ENCODE peak calls at places on chromosomes 3 and 15, in five cellular contexts. K is IMR-90, I is mesenchymal stem cell, L is mesendoderm, R is neuronal stem cell. G is an unnamed sample.

GRCh38 chr3:169227911-169228310 is 435.6 kb downstream of the MECOM start:
- DNase-seq in K (peak), I (no peak), L (peak), R (no peak), G (no peak)

GRCh38 chr15:68815598-68815997 is 5.1 kb downstream of the ANP32A start:
- DNase-seq in K (no peak), I (no peak), L (no peak), R (no peak), G (no peak)

GRCh38 chr3:140023616-140024530 is 88.9 kb downstream of the CLSTN2 start:
- DNase-seq in K (no peak), I (no peak), L (no peak), R (no peak), G (no peak)

GRCh38 chr3:122793568-122794416 is at the start of gene HSPBAP1:
- DNase-seq in K (peak), I (peak), L (peak), R (peak), G (peak)

GRCh38 chr15:92077353-92078080 is 224.0 kb downstream of the SLCO3A1 start:
- DNase-seq in K (peak), I (peak), L (peak), R (peak), G (peak)

GRCh38 chr15:74635228-74635627 is 19.6 kb downstream of the CLK3 start:
- DNase-seq in K (peak), I (peak), L (peak), R (peak), G (peak)

GRCh38 chr3:150411971-150412370 is 3.9 kb downstream of the TSC22D2 start:
- DNase-seq in K (peak), I (peak), L (no peak), R (no peak), G (no peak)

GRCh38 chr3:18369561-18370185 is 55.5 kb downstream of the SATB1 start:
- DNase-seq in K (no peak), I (no peak), L (no peak), R (no peak), G (no peak)

GRCh38 chr3:124514681-124515080 is 215.6 kb upstream of the UMPS start:
- DNase-seq in K (no peak), I (no peak), L (no peak), R (no peak), G (no peak)

GRCh38 chr3:123333401-123333800 is 115.5 kb downstream of the ADCY5 start:
- DNase-seq in K (no peak), I (no peak), L (no peak), R (no peak), G (no peak)

GRCh38 chr3:101518421-101518871 is 5.4 kb upstream of the SENP7 start:
- DNase-seq in K (peak), I (no peak), L (peak), R (no peak), G (no peak)

GRCh38 chr3:184766555-184767261 is 45.3 kb upstream of the VPS8 start:
- DNase-seq in K (peak), I (peak), L (peak), R (no peak), G (peak)

GRCh38 chr3:71456155-71456554 is 127.4 kb downstream of the FOXP1 start:
- DNase-seq in K (peak), I (peak), L (no peak), R (no peak), G (no peak)

GRCh38 chr3:13106308-13106970 is 33.2 kb upstream of the IQSEC1 start:
- DNase-seq in K (no peak), I (no peak), L (no peak), R (no peak), G (no peak)

GRCh38 chr15:59659366-59659765 is 2.1 kb upstream of the GTF2A2 start:
- DNase-seq in K (no peak), I (no peak), L (no peak), R (no peak), G (no peak)

GRCh38 chr15:59662260-59662659 is 4.9 kb upstream of the GTF2A2 start:
- DNase-seq in K (peak), I (no peak), L (no peak), R (no peak), G (no peak)

GRCh38 chr15:59654043-59654442 is 3.3 kb downstream of the GTF2A2 start:
- DNase-seq in K (no peak), I (no peak), L (no peak), R (no peak), G (no peak)

GRCh38 chr15:59657635-59658125 is 365 bp upstream of the GTF2A2 start:
- DNase-seq in K (no peak), I (no peak), L (no peak), R (no peak), G (peak)

DNA sequence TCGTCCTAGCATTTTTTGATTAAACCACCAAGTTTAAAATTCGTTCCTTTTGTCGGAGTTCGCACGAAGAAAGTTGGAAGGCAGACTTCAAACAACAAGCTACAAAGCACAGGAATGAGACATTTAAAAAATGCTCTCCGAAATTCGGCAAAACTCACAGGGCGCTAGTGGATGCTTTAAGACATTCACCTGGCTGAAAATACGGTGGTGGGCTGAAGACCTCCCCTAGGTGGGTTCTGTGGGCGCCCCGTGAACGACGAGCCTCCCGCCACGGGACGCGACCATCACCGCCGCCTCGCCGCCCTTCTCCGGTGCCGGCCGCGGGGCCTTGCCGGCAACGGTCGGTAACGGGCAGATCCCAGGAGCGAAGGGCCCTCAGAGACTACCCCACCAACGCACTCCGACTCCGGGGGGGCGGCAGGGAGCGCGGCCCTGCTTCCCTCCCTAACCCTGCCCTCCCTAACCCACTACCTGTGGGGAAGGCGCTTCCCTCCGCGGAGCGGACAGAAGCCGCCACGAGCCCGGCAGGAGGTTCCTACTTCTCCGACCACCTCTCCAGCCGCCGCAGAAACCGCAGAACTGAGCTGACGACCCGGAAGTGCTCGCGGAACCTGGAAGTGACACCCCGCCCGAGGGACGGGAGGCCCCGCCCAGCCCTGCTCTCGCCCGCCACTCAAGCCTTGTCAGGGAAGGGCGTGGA is at the start of gene GTF2A2:
- DNase-seq in K (peak), I (peak), L (peak), R (peak), G (peak)
- H3K18ac ChIP-seq in K (peak), I (peak), L (peak), R (peak), G (peak)

GRCh38 chr15:77457619-77458265 is 37.1 kb downstream of the HMG20A start:
- DNase-seq in K (peak), I (peak), L (no peak), R (no peak), G (no peak)

GRCh38 chr15:77454265-77454664 is 33.6 kb downstream of the HMG20A start:
- DNase-seq in K (peak), I (no peak), L (no peak), R (no peak), G (no peak)

GRCh38 chr15:77455696-77456293 is 35.1 kb downstream of the HMG20A start:
- DNase-seq in K (peak), I (peak), L (no peak), R (no peak), G (no peak)

GRCh38 chr15:77456746-77457618 is 36.3 kb downstream of the HMG20A start:
- DNase-seq in K (peak), I (peak), L (no peak), R (no peak), G (no peak)

GRCh38 chr15:77454956-77455355 is 34.3 kb downstream of the HMG20A start:
- DNase-seq in K (no peak), I (peak), L (no peak), R (no peak), G (no peak)
- H3K18ac ChIP-seq in K (peak), I (no peak), L (no peak), R (no peak), G (no peak)

DNA sequence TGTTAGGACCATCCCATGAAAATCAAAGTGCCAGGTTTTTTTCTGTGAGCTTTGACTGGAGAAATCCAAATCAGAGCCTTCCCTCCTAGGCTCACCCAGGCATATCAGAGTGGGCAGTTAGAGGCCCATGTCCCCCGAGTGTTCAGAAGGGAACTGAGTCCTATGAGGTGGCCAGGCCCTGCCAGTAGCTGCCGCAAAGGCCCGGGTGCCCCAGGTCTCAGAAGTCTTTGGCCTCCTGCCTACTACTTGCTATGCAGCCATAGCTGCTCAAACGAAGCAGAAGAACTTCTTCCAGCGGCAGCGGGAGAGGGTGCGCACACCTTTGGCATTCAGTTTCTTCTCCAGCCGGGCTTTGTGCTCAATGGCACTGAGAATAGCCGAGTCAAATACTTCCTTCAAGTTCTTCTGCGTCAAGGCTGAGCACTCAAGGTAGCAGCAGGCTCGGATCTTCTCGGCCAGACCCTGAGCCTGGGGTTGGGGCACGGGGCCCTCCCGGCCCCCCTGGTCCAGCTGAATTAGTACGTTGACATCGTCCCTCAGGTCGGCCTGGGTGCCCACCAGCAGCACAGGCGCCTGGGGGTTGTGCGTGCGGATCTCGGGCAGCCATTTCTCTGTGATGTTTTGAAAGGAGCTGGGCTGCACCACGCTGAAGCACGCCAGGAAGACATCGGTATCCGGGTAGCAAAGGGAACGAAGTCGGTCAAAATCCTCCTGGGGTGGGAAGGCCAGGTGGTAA is 1.1 kb downstream of the RHOV start:
- DNase-seq in K (no peak), I (no peak), L (no peak), R (no peak), G (no peak)
- H3K18ac ChIP-seq in K (no peak), I (no peak), L (no peak), R (no peak), G (no peak)

GRCh38 chr3:186932281-186933181 is 2.2 kb downstream of the ST6GAL1 start:
- DNase-seq in K (no peak), I (no peak), L (no peak), R (no peak), G (no peak)
- H3K18ac ChIP-seq in K (no peak), I (no peak), L (no peak), R (no peak), G (no peak)

DNA sequence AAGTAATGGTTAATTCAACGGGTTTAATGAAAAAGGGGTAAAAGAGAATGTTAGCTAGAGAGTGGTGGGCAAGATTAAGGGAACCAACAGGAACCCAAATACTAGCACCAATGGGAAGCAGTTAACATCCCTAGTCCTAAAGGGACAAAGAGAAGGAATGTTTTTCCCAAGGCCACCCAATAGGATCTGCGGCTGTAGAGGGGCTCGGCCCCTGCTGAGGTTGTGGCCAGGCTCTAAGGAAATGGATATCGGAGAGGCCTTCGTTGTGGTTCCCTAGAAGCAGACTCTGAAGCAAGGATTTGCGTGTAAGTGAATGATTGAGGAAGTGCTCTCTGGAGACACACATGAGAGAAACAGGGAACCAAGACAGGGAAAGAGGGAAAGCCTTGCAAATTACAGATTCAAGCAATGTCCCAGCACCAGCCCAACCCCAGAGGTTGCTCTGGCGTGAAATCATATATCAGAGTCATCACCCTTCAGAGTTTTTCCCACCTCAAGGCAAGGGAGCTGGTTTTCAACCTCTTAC is 83.6 kb upstream of the TNIK start:
- DNase-seq in K (no peak), I (no peak), L (no peak), R (no peak), G (no peak)
- H3K18ac ChIP-seq in K (no peak), I (no peak), L (no peak), R (no peak), G (no peak)

DNA sequence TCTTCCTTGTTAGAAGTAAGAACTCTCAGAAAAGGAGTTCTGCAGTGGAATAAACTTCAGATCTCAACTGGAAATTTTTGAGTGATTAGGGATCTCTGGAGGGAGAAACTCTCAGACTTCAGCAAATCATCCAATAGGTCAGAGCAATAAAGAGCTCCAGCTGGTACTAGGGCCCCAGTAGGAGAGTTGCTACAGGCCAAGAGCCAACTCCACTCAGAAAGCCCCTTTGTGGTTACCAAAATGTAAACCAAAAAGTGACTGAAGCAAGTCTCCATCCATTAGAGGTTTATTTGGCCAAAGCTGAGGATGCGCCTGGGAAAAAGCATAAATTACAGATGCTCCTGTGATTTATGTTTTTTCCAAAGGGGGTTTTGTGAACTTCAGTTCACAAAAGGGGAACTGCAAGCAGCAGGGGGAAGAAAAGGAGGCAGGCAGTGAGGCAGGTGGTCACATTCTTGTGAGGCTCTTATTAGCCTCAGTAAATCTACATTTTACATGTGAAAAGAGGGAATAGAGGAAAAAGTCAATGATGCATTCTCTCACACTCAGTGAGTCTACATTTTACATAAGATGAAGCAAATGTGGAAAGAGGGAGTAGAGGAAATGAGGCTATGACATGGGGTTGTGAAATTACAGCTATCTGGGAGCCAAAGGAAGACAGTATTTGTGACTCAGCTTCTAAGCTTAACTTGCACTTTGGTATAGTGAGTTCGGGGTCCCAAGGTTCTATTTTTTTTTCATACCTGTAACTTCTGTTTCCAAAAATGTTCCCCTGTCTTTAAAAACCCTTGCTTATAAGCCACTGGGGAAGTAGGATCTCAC is 92.4 kb upstream of the DAZL start:
- DNase-seq in K (peak), I (peak), L (peak), R (no peak), G (no peak)
- H3K18ac ChIP-seq in K (no peak), I (no peak), L (peak), R (no peak), G (no peak)

DNA sequence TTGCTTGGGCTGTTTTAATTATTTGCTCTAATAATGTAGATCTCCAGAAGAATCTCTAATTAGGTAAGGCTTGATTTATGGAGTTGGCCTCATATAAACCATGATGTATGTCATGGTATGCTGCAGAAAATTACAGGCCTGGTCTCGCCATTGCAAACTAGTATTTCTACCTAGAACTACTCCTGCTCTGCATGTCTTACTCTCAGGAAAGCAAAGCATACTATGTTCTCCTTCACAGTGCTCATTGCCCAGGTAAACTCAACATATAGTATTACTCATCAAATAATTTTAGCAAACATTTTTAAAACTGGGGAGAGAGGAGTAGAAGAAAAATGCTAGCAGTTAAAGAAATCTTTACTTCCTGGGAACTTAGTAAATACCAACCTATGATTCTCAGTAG is 90.7 kb downstream of the FILIP1L start:
- DNase-seq in K (no peak), I (no peak), L (no peak), R (no peak), G (no peak)
- H3K18ac ChIP-seq in K (peak), I (no peak), L (no peak), R (no peak), G (no peak)

DNA sequence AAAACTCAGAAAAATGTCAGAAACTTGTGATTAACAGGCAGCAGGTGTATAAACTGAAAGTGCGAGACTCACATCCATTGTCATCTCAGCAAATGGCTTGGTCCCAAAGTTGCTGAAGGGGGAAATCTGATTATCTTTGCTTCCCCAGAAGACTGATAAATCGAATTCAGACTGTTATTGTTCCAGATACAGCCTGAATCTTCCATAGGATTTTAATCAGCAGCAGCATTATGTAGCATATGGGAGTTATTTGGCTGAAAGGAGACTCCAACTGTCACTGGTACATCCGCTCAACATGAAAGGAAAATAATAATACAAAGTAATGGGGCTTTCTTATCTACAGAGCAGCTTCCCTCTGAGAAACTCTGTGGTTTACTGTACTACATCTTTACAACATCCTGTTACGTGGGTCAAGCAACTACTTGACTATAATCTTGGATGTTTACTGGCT is 550.4 kb upstream of the CCDC54 start:
- DNase-seq in K (no peak), I (peak), L (peak), R (no peak), G (no peak)
- H3K18ac ChIP-seq in K (peak), I (no peak), L (peak), R (no peak), G (no peak)

GRCh38 chr15:41561104-41561776 is 2.2 kb downstream of the TYRO3 start:
- DNase-seq in K (no peak), I (no peak), L (no peak), R (no peak), G (no peak)
- H3K18ac ChIP-seq in K (no peak), I (peak), L (no peak), R (peak), G (peak)

GRCh38 chr15:87762110-87762509 is 494.4 kb downstream of the NTRK3 start:
- DNase-seq in K (no peak), I (peak), L (no peak), R (no peak), G (no peak)
- H3K18ac ChIP-seq in K (peak), I (no peak), L (no peak), R (no peak), G (no peak)